ENCODE peak calls at places on chromosomes 6 and 20, in four cellular contexts. A is AG09309, I is pancreas, X is mammary epithelial cell. C is an unnamed sample.

GRCh38 chr6:44297063-44298038 is 15.8 kb downstream of the AARS2 start:
- DNase-seq in I (no peak), X (peak; percentile 21), A (no peak), C (no peak)

GRCh38 chr6:47129129-47129528 is 87.0 kb upstream of the ADGRF1 start:
- DNase-seq in X (no peak), A (no peak), I (no peak), C (no peak)

GRCh38 chr20:45890997-45891983 is at the start of the genes CTSA and NEURL2:
- DNase-seq in A (peak; percentile 62), I (peak; percentile 88), X (peak; percentile 80), C (peak; percentile 86)

GRCh38 chr6:28968476-28968875 is 36.6 kb downstream of the ZNF311 start:
- DNase-seq in I (no peak), X (no peak), A (no peak), C (no peak)

GRCh38 chr6:104956663-104957294 is at the start of gene LIN28B:
- DNase-seq in I (no peak), A (no peak), X (no peak), C (no peak)

GRCh38 chr6:41036188-41036587 is 2.8 kb downstream of the UNC5CL start:
- DNase-seq in A (no peak), I (no peak), X (peak; percentile 81), C (no peak)

GRCh38 chr6:31402324-31403282 is 792 bp upstream of the MICA start:
- DNase-seq in X (no peak), I (no peak), A (no peak), C (peak; percentile 28)

GRCh38 chr6:150719099-150719767 is 119.5 kb downstream of the PLEKHG1 start:
- DNase-seq in X (no peak), A (no peak), I (no peak), C (no peak)

GRCh38 chr20:61660559-61660958 is 405.1 kb downstream of the TAF4 start:
- DNase-seq in I (no peak), X (no peak), A (no peak), C (no peak)

GRCh38 chr6:33860006-33860405 is 56.2 kb upstream of the MLN start:
- DNase-seq in X (no peak), A (no peak), I (no peak), C (no peak)

GRCh38 chr20:59004763-59005522 is 2.1 kb downstream of the CTSZ start:
- DNase-seq in I (no peak), A (no peak), X (no peak), C (peak; percentile 88)

GRCh38 chr20:48394415-48395081 is 433.3 kb downstream of the PREX1 start:
- DNase-seq in A (no peak), X (no peak), I (no peak), C (no peak)

GRCh38 chr20:44809380-44810060 is 826 bp downstream of the RIMS4 start:
- DNase-seq in I (no peak), A (no peak), X (no peak), C (no peak)

GRCh38 chr20:3046677-3047462 is 1.0 kb downstream of the MRPS26 start:
- DNase-seq in I (no peak), X (peak; percentile 73), A (no peak), C (no peak)

GRCh38 chr6:49570474-49571079 is 20.1 kb downstream of the C6orf141 start:
- DNase-seq in I (no peak), X (no peak), A (no peak), C (no peak)
- TF ChIP-seq CTCF in I (no peak), X (no peak), A (peak; percentile 12), C (no peak)

GRCh38 chr20:63194007-63194820 is 21.7 kb downstream of the YTHDF1 start:
- DNase-seq in A (no peak), X (no peak), I (no peak), C (no peak)

GRCh38 chr20:63202811-63203526 is 13.0 kb downstream of the YTHDF1 start:
- DNase-seq in A (no peak), X (no peak), I (no peak), C (no peak)

GRCh38 chr20:63196756-63197470 is 19.0 kb downstream of the YTHDF1 start:
- DNase-seq in A (no peak), X (no peak), I (no peak), C (no peak)

GRCh38 chr20:63202021-63202420 is 13.9 kb downstream of the YTHDF1 start:
- DNase-seq in X (no peak), I (no peak), A (no peak), C (no peak)

GRCh38 chr20:63198606-63199005 is 17.3 kb downstream of the YTHDF1 start:
- DNase-seq in I (no peak), X (no peak), A (no peak), C (no peak)
- TF ChIP-seq CTCF in I (no peak), X (no peak), A (no peak), C (no peak)

GRCh38 chr6:137921823-137922222 is 54.8 kb downstream of the TNFAIP3 start:
- DNase-seq in A (no peak), X (no peak), I (no peak), C (no peak)
- TF ChIP-seq CTCF in A (no peak), X (no peak), I (no peak), C (no peak)

DNA sequence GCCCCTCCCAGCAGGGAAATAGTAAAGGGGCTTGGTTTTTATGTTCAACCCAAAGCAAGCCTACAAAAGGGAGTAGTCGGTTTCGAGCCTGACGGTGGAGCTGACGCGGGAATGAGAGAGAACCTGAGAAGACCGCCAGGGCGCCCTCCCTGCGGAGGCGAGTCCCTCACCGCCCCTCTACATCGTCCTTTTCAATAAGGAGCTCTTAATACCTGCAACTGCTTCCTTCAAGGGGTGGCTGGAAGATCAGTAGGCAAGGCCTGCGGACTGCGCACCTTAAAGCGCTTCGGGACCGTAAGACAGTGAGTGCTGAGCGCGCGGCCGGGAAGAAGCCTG is 709 bp upstream of the ZNF76 start:
- DNase-seq in I (no peak), A (no peak), X (no peak), C (no peak)
- TF ChIP-seq CTCF in I (no peak), A (peak; percentile 35), X (no peak), C (no peak)

DNA sequence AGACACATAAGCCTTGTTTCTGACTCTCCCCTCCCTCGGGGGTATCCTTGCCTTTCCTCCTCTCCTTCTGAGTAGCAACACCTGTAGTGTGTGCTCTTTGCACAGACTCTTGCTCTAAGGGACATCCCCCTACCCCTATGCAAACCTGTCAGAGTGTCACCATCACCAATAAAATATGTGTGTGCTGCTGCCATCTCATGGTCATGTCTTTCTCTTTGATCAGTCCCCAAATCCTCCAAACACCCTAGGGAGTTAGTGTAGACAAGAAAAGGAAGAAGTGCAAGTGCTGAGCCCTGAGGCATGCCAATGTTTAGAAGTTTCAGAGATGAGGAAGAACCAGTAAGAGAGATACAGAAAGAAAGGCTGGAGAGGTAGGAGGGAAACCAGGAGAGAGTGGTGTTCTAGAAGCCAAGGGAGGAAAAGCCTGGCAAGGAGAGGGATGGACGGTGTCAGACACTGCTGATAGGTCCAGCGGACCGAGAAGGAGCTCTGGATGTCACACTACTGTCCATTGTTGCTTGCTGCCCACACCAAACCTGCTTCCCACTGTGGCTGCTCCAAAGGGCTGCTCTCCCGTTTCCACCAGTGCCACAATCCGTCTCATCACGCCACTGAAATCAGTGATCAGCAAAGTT is 16.4 kb downstream of the TRMT6 start:
- DNase-seq in X (no peak), A (no peak), I (peak; percentile 6), C (no peak)
- TF ChIP-seq CTCF in X (peak; percentile 28), A (no peak), I (no peak), C (no peak)

GRCh38 chr6:144151010-144151727 is 852 bp downstream of the STX11 start:
- DNase-seq in I (no peak), A (no peak), X (peak; percentile 38), C (peak; percentile 31)
- TF ChIP-seq CTCF in I (no peak), A (no peak), X (no peak), C (peak; percentile 51)

GRCh38 chr6:166307082-166307980 is 861 bp downstream of the PRR18 start:
- DNase-seq in X (no peak), A (no peak), I (no peak), C (peak; percentile 32)

GRCh38 chr6:166309977-166310376 is 1.8 kb upstream of the PRR18 start:
- DNase-seq in I (no peak), X (no peak), A (no peak), C (no peak)

GRCh38 chr6:166307981-166308768 is at the start of gene PRR18:
- DNase-seq in A (no peak), I (peak; percentile 16), X (no peak), C (peak; percentile 37)

GRCh38 chr6:166310634-166311033 is 2.4 kb upstream of the PRR18 start:
- DNase-seq in A (no peak), X (no peak), I (no peak), C (no peak)

DNA sequence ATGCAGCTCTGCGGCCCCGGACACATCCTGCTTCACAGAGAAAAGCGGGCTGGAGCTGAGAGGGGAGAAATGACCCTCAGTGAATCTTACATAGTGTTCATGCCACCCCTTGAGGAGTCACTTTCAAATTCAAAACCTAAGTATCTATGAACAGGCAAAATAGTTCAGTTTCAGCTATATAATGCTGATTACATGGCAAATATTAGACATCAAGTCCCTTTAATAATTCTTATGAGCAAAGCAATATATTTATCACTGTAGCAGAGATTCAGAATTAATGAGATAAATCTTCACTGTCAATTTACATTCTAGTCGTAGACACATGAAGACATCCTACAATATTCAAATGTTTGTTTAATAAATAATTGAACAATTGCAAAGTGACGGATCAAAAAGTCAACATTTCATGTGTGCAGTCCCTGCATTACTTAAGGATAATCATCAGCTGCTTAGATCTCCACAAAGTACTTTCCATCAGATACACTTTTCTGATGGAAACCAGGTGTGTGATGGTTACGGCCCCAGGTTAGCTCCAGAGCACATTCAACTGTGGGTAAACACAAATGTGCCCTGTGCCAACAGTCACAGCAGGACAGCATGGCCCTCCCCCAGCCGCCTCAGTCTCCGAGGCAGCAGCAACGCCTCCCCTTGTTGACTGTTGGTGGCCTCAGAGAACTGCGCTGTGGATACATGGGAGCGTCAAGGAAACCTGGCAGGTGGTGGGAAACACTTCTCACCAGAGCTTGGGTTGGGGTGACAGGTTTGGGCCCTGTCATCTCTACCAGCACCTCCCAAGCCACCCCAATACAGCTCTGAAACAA is 787 bp upstream of the PRR18 start:
- DNase-seq in X (no peak), I (no peak), A (no peak), C (no peak)
- TF ChIP-seq CTCF in X (no peak), I (no peak), A (no peak), C (no peak)

GRCh38 chr6:156410649-156411048 is 366.5 kb upstream of the ARID1B start:
- DNase-seq in A (no peak), I (no peak), X (no peak), C (no peak)
- TF ChIP-seq CTCF in A (peak; percentile 4), I (no peak), X (no peak), C (no peak)

GRCh38 chr20:22802296-22802695 is 217.9 kb upstream of the FOXA2 start:
- DNase-seq in X (no peak), I (no peak), A (no peak), C (no peak)
- TF ChIP-seq CTCF in X (no peak), I (no peak), A (no peak), C (no peak)